ENCODE peak calls at places on chromosomes 6 and 20, in nine cellular contexts. Y is PC-9, P is prostate gland, M is brain microvascular endothelial cell, Z is tibial artery, I is A549, B is mammary epithelial cell, A is cardiac muscle cell, U is stomach. F is an unnamed sample.

GRCh38 chr6:169445661-169446581 is 192.3 kb upstream of the THBS2 start:
- DNase-seq in Y (no peak), M (no peak), A (no peak), Z (no peak), I (no peak), B (no peak), P (no peak), U (peak), F (no peak)

GRCh38 chr20:36836591-36837329 is 39.2 kb upstream of the TLDC2 start:
- DNase-seq in M (peak), Y (peak), P (no peak), A (peak), U (peak), Z (no peak), I (peak), B (no peak), F (no peak)

GRCh38 chr6:17017416-17017815 is 84.4 kb upstream of the STMND1 start:
- DNase-seq in B (no peak), P (no peak), I (no peak), U (no peak), M (no peak), A (no peak), Y (no peak), Z (no peak), F (no peak)

GRCh38 chr20:9460518-9460917 is 53.9 kb upstream of the LAMP5 start:
- DNase-seq in P (no peak), M (peak), B (peak), I (peak), Z (no peak), Y (no peak), U (no peak), A (no peak), F (no peak)

GRCh38 chr20:24781061-24781980 is 167.7 kb upstream of the CST7 start:
- DNase-seq in P (no peak), M (no peak), B (peak), Z (no peak), A (peak), I (peak), Y (no peak), U (no peak), F (no peak)

GRCh38 chr20:11712611-11713160 is 205.0 kb upstream of the BTBD3 start:
- DNase-seq in U (no peak), M (no peak), B (no peak), I (no peak), Y (no peak), Z (no peak), A (no peak), P (no peak), F (no peak)

GRCh38 chr6:38166411-38167240 is 347.1 kb downstream of the ZFAND3 start:
- DNase-seq in P (no peak), U (no peak), I (no peak), Z (no peak), Y (no peak), M (no peak), A (no peak), B (no peak), F (no peak)

GRCh38 chr6:137286926-137287325 is 67.7 kb upstream of the IFNGR1 start:
- DNase-seq in M (no peak), Z (no peak), U (no peak), I (no peak), P (no peak), Y (no peak), B (peak), A (no peak), F (no peak)

GRCh38 chr6:129748212-129748900 is 38.4 kb upstream of the ARHGAP18 start:
- DNase-seq in I (no peak), P (peak), A (no peak), B (peak), U (peak), M (peak), Y (no peak), Z (peak), F (no peak)

GRCh38 chr20:11891081-11891826 is 26.4 kb upstream of the BTBD3 start:
- DNase-seq in U (peak), M (peak), B (peak), P (peak), Y (no peak), Z (peak), I (peak), A (peak), F (peak)

GRCh38 chr6:3913077-3913957 is 64.1 kb downstream of the FAM50B start:
- DNase-seq in Y (peak), U (peak), Z (peak), A (no peak), B (peak), P (peak), M (peak), I (peak), F (no peak)

GRCh38 chr6:79813854-79814477 is 133.4 kb downstream of the ELOVL4 start:
- DNase-seq in M (peak), Z (peak), Y (no peak), A (peak), I (peak), U (peak), P (peak), B (peak), F (peak)

GRCh38 chr20:45347936-45348809 is at the start of gene SDC4:
- DNase-seq in A (peak), U (peak), Z (peak), Y (peak), M (no peak), B (peak), I (peak), P (peak), F (no peak)

GRCh38 chr6:157276134-157276532 is 47.2 kb downstream of the TMEM242 start:
- DNase-seq in Y (no peak), M (no peak), B (no peak), P (no peak), I (no peak), Z (no peak), A (no peak), U (no peak), F (no peak)

GRCh38 chr6:28693033-28693750 is 167.5 kb downstream of the GPX5 start:
- DNase-seq in U (no peak), A (no peak), Y (no peak), Z (no peak), B (peak), I (peak), M (peak), P (no peak), F (no peak)

GRCh38 chr6:121917834-121918559 is 481.5 kb upstream of the HSF2 start:
- DNase-seq in M (no peak), P (no peak), I (no peak), U (no peak), Z (no peak), Y (no peak), B (peak), A (no peak), F (no peak)

GRCh38 chr6:19382676-19383075 is 454.5 kb upstream of the ID4 start:
- DNase-seq in I (no peak), M (no peak), Y (no peak), A (no peak), U (no peak), P (peak), B (no peak), Z (no peak), F (no peak)

GRCh38 chr20:661474-662288 is 8.7 kb upstream of the SRXN1 start:
- DNase-seq in B (peak), U (no peak), Y (no peak), A (no peak), I (no peak), M (no peak), P (no peak), Z (no peak), F (no peak)

GRCh38 chr20:17807670-17808069 is 107.9 kb downstream of the BANF2 start:
- DNase-seq in A (no peak), Z (no peak), Y (no peak), U (no peak), B (no peak), I (no peak), P (no peak), M (peak), F (no peak)

GRCh38 chr20:35497780-35498189 is 31.7 kb downstream of the C20orf173 start:
- DNase-seq in B (no peak), M (no peak), Z (peak), Y (no peak), A (no peak), U (no peak), I (no peak), P (no peak), F (no peak)

GRCh38 chr6:108897371-108897770 is 49.1 kb downstream of the ARMC2 start:
- DNase-seq in M (peak), B (peak), P (no peak), A (no peak), Y (no peak), Z (no peak), I (peak), U (peak), F (no peak)

GRCh38 chr6:90178294-90178678 is 118.4 kb downstream of the BACH2 start:
- DNase-seq in Z (no peak), M (no peak), I (no peak), B (no peak), A (no peak), P (no peak), Y (no peak), U (no peak), F (no peak)
- TF ChIP-seq CTCF in Z (no peak), M (no peak), I (no peak), B (no peak), A (no peak), P (no peak), Y (no peak), U (no peak), F (no peak)

GRCh38 chr6:24902782-24903181 is 33.0 kb downstream of the RIPOR2 start:
- DNase-seq in A (no peak), U (no peak), Z (no peak), I (no peak), P (no peak), B (peak), M (peak), Y (peak), F (no peak)
- H3K27ac ChIP-seq in A (no peak), U (no peak), Z (no peak), I (no peak), P (no peak), B (no peak), M (no peak), Y (no peak), F (no peak)

GRCh38 chr6:31113861-31114539 is 600 bp upstream of the PSORS1C1 start:
- DNase-seq in M (no peak), I (no peak), U (no peak), Y (no peak), A (peak), P (no peak), Z (no peak), B (no peak), F (no peak)
- H3K4me3 ChIP-seq in M (no peak), I (no peak), U (no peak), Y (peak), A (no peak), P (no peak), Z (peak), B (no peak), F (no peak)

DNA sequence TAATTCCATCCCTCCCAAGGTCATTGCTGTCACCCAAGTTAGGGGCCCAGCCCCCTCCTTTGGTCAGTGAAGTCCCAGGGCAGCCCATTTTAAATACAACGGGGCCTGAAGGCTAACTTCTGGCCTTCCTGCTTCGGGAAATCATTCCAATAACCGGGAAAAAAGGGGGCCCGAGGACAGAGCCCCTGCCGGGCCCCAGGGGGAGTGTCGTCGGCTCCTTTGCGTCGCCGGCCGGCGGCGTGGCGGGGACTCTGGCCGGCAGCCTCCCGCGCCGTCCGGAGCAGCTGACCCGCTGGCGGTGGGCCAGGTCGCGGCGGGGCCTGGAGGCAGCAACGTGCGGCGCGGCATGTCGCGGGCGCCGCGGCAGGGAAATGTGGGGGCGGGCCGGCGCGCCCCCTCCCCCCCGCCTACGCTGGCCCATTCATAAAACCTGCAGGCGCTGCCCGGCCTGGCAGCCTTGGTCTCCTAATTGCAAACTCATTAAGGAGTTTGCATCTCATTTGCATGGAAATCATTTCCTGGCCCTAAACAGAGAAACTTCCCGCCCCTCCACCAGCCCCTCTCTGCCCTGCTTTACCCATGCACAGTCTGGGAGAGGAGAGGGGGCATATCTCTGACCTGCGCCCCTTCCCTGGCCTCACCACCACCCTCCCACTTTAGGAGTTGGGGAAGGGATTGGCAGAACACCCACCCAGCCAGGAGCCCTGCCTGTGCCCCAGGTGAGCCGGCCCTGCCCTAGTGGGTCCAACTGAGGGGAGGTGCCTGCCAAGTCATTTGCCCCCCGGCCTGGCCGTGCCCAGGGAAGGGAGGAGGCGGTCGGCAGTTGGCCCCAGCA is 50.7 kb downstream of the MRPL14 start:
- DNase-seq in A (peak), P (no peak), M (no peak), Z (no peak), I (no peak), U (peak), Y (peak), B (no peak), F (no peak)
- TF ChIP-seq CTCF in A (no peak), P (peak), M (no peak), Z (no peak), I (no peak), U (no peak), Y (no peak), B (no peak), F (no peak)

DNA sequence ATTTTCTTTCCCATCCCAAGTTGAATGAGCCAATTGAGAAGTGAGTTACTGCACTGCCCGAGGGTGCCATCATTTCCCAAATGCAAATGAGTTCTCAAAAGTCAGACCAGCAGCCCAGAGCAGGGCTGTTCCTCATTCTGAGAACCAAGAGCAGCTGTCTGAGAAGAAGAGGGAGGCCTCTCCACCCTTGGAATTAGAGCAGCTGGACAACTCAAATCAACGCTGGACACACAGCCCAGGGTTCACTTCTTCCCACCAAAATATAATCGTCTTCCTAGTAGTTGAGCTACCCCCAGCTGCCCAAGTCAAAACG is 4.6 kb upstream of the PREX1 start:
- DNase-seq in Z (peak), P (no peak), M (no peak), A (no peak), Y (no peak), B (no peak), U (no peak), I (no peak), F (no peak)
- H3K27ac ChIP-seq in Z (peak), P (no peak), M (no peak), A (no peak), Y (peak), B (no peak), U (no peak), I (peak), F (no peak)

GRCh38 chr6:131400782-131401496 is 172.1 kb upstream of the ARG1 start:
- DNase-seq in M (no peak), Z (no peak), U (no peak), I (no peak), P (no peak), Y (no peak), A (no peak), B (peak), F (no peak)

GRCh38 chr6:131393433-131393832 is 179.6 kb upstream of the ARG1 start:
- DNase-seq in I (no peak), Y (no peak), B (no peak), P (no peak), A (no peak), U (no peak), Z (no peak), M (no peak), F (no peak)

GRCh38 chr6:131394768-131395432 is 178.1 kb upstream of the ARG1 start:
- DNase-seq in A (no peak), B (no peak), Y (no peak), M (no peak), Z (no peak), I (no peak), U (no peak), P (no peak), F (no peak)

GRCh38 chr6:131400054-131400781 is 172.8 kb upstream of the ARG1 start:
- DNase-seq in Z (no peak), Y (peak), A (no peak), M (peak), P (no peak), I (peak), U (no peak), B (peak), F (no peak)

GRCh38 chr6:131398176-131398575 is 174.8 kb upstream of the ARG1 start:
- DNase-seq in U (no peak), P (no peak), B (no peak), A (no peak), Z (no peak), Y (no peak), I (no peak), M (no peak), F (no peak)
- H3K4me3 ChIP-seq in U (no peak), P (no peak), B (no peak), A (no peak), Z (no peak), Y (no peak), I (no peak), M (no peak), F (no peak)

GRCh38 chr6:97702226-97702625 is 419.2 kb upstream of the MMS22L start:
- DNase-seq in P (no peak), U (no peak), Z (no peak), A (no peak), Y (no peak), M (no peak), I (no peak), B (no peak), F (no peak)

GRCh38 chr6:97703661-97704060 is 420.6 kb upstream of the MMS22L start:
- DNase-seq in P (no peak), Y (no peak), A (no peak), B (peak), M (no peak), Z (no peak), U (no peak), I (no peak), F (no peak)

GRCh38 chr6:97705568-97705967 is 422.6 kb upstream of the MMS22L start:
- DNase-seq in M (no peak), I (peak), A (no peak), Y (no peak), B (no peak), Z (no peak), U (no peak), P (no peak), F (no peak)
- TF ChIP-seq CTCF in M (peak), I (peak), A (peak), Y (peak), B (peak), Z (no peak), U (no peak), P (no peak), F (no peak)

DNA sequence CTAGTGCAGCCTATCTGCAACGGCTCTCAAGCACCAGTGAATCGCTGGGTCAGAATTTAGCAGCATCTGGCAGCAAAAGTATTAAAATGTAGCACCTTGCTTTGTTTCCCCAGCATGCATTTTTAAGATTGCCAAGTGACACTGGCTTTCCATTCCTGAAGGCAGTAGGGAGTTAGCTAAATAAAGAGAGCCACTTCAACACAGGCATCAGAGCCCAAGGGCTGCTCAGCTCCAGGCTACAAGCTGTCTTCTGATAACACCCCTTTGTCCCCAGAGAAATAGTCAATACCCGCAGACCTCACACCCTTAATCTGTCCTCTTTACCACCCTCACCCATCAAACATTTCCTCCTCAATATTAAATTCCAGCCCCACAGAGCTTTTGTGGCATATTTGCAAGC is 19.7 kb upstream of the MDFI start:
- DNase-seq in I (no peak), U (no peak), Y (no peak), Z (no peak), B (no peak), A (peak), M (no peak), P (no peak), F (no peak)
- H3K27ac ChIP-seq in I (no peak), U (no peak), Y (no peak), Z (no peak), B (no peak), A (peak), M (no peak), P (no peak), F (no peak)

F was measured in ascending aorta.